ENCODE peak calls at places on chromosomes 7 and 10, in seven cellular contexts. E is NCI-H82; O is DMS 273 treated with DMSO at 0.1 percent for 48 hours; N is stomach; Q is posterior cingulate gyrus; M is activated T-cell treated with anti-CD3 and anti-CD28 coated beads, Interleukin-2, amount 50 U/mL, for 1 hour; D is naive thymus-derived CD8-positive, alpha-beta T cell. A is an unnamed sample.

GRCh38 chr7:4682621-4683042 is 537 bp downstream of the FOXK1 start:
- DNase-seq in E (peak; percentile 17), O (no peak), N (peak; percentile 68), Q (no peak), M (peak; percentile 54), D (peak; percentile 31), A (peak; percentile 74)

GRCh38 chr7:102223175-102223574 is 63.5 kb upstream of the SH2B2 start:
- DNase-seq in E (no peak), O (no peak), N (no peak), Q (no peak), M (no peak), D (peak; percentile 14), A (no peak)

GRCh38 chr10:33546031-33546430 is 211.6 kb upstream of the NRP1 start:
- DNase-seq in E (no peak), O (no peak), N (no peak), Q (no peak), M (no peak), D (no peak), A (no peak)

GRCh38 chr7:106039486-106040060 is 72.5 kb downstream of the SYPL1 start:
- DNase-seq in E (peak; percentile 90), O (no peak), N (no peak), Q (no peak), M (no peak), D (no peak), A (no peak)

GRCh38 chr10:112615269-112615668 is 168.3 kb downstream of the VTI1A start:
- DNase-seq in E (no peak), O (no peak), N (no peak), Q (no peak), M (no peak), D (no peak), A (no peak)

GRCh38 chr7:128863433-128863989 is 855 bp downstream of the ATP6V1F start:
- DNase-seq in E (peak; percentile 85), O (peak; percentile 56), N (peak; percentile 42), Q (no peak), M (peak; percentile 48), D (no peak), A (peak; percentile 91)

GRCh38 chr7:130899638-130900401 is 165.8 kb upstream of the KLF14 start:
- DNase-seq in E (no peak), O (no peak), N (peak; percentile 67), Q (no peak), M (no peak), D (no peak), A (no peak)

GRCh38 chr10:29957887-29958330 is 101.5 kb downstream of the JCAD start:
- DNase-seq in E (no peak), O (no peak), N (no peak), Q (no peak), M (no peak), D (no peak), A (no peak)

GRCh38 chr7:12674861-12675260 is 12.6 kb upstream of the ARL4A start:
- DNase-seq in E (peak; percentile 52), O (no peak), N (no peak), Q (no peak), M (no peak), D (peak; percentile 34), A (peak; percentile 51)

GRCh38 chr7:158847451-158847866 is 8.9 kb upstream of the DYNC2I1 start:
- DNase-seq in E (no peak), O (no peak), N (no peak), Q (no peak), M (no peak), D (no peak), A (no peak)

GRCh38 chr7:129886184-129886817 is 66.5 kb downstream of the UBE2H start:
- DNase-seq in E (no peak), O (no peak), N (no peak), Q (no peak), M (no peak), D (no peak), A (no peak)

GRCh38 chr7:17947606-17948005 is 7.3 kb upstream of the SNX13 start:
- DNase-seq in E (no peak), O (no peak), N (no peak), Q (no peak), M (no peak), D (no peak), A (no peak)

GRCh38 chr10:90051474-90051873 is 350.1 kb downstream of the KIF20B start:
- DNase-seq in E (no peak), O (no peak), N (no peak), Q (no peak), M (no peak), D (no peak), A (no peak)

GRCh38 chr10:15472431-15473400 is 101.6 kb upstream of the FAM171A1 start:
- DNase-seq in E (peak; percentile 34), O (no peak), N (no peak), Q (no peak), M (no peak), D (no peak), A (no peak)

GRCh38 chr7:100965051-100965722 is 4.2 kb upstream of the MUC12 start:
- DNase-seq in E (no peak), O (no peak), N (no peak), Q (no peak), M (no peak), D (no peak), A (no peak)

GRCh38 chr10:58175990-58176910 is 91.4 kb downstream of the IPMK start:
- DNase-seq in E (no peak), O (no peak), N (no peak), Q (no peak), M (no peak), D (no peak), A (no peak)

GRCh38 chr10:86790394-86790793 is 34.0 kb downstream of the BMPR1A start:
- DNase-seq in E (no peak), O (no peak), N (no peak), Q (no peak), M (no peak), D (no peak), A (no peak)

GRCh38 chr10:12308976-12309375 is 40.4 kb upstream of the CAMK1D start:
- DNase-seq in E (no peak), O (no peak), N (no peak), Q (no peak), M (no peak), D (no peak), A (no peak)

GRCh38 chr10:71486465-71487114 is 89.9 kb downstream of the CDH23 start:
- DNase-seq in E (peak; percentile 81), O (no peak), N (peak; percentile 62), Q (no peak), M (no peak), D (no peak), A (no peak)

GRCh38 chr7:151735854-151736402 is 141.0 kb downstream of the PRKAG2 start:
- DNase-seq in E (peak; percentile 34), O (no peak), N (no peak), Q (no peak), M (no peak), D (no peak), A (no peak)

GRCh38 chr7:88337556-88337955 is 30.9 kb upstream of the STEAP4 start:
- DNase-seq in E (no peak), O (no peak), N (no peak), Q (no peak), M (no peak), D (no peak), A (no peak)